ENCODE peak calls at places on chromosomes 16 and 17, in five cellular contexts. One of them, this sample, is unnamed.

GRCh38 chr17:40819528-40820125 is 2.8 kb downstream of the KRT10 start:
- DNase-seq in left ventricle myocardium inferior: no peak
- DNase-seq in HCT116: no peak
- DNase-seq in RWPE2: no peak
- DNase-seq in psoas muscle: no peak
- DNase-seq in this sample: no peak

GRCh38 chr16:59604331-59604730 is 870.2 kb upstream of the GOT2 start:
- DNase-seq in left ventricle myocardium inferior: no peak
- DNase-seq in HCT116: no peak
- DNase-seq in RWPE2: no peak
- DNase-seq in psoas muscle: no peak
- DNase-seq in this sample: no peak

GRCh38 chr17:10018461-10018891 is 113.4 kb upstream of the RCVRN start:
- DNase-seq in left ventricle myocardium inferior: no peak
- DNase-seq in HCT116: no peak
- DNase-seq in RWPE2: no peak
- DNase-seq in psoas muscle: no peak
- DNase-seq in this sample: no peak

GRCh38 chr17:63345598-63345997 is 100.5 kb downstream of the CYB561 start:
- DNase-seq in left ventricle myocardium inferior: no peak
- DNase-seq in HCT116: no peak
- DNase-seq in RWPE2: no peak
- DNase-seq in psoas muscle: no peak
- DNase-seq in this sample: no peak

GRCh38 chr17:82217530-82218204 is 5.0 kb upstream of the CCDC57 start:
- DNase-seq in left ventricle myocardium inferior: peak; percentile 60
- DNase-seq in HCT116: no peak
- DNase-seq in RWPE2: peak; percentile 97
- DNase-seq in psoas muscle: peak; percentile 81
- DNase-seq in this sample: no peak

GRCh38 chr16:84864266-84864955 is 44.6 kb downstream of the CRISPLD2 start:
- DNase-seq in left ventricle myocardium inferior: peak; percentile 3
- DNase-seq in HCT116: no peak
- DNase-seq in RWPE2: no peak
- DNase-seq in psoas muscle: peak; percentile 32
- DNase-seq in this sample: no peak

GRCh38 chr17:66904760-66905637 is 59.5 kb upstream of the CACNG4 start:
- DNase-seq in left ventricle myocardium inferior: peak; percentile 19
- DNase-seq in HCT116: no peak
- DNase-seq in RWPE2: no peak
- DNase-seq in psoas muscle: no peak
- DNase-seq in this sample: peak; percentile 64

GRCh38 chr16:73530529-73530928 is 482.6 kb upstream of the ZFHX3 start:
- DNase-seq in left ventricle myocardium inferior: no peak
- DNase-seq in HCT116: no peak
- DNase-seq in RWPE2: no peak
- DNase-seq in psoas muscle: no peak
- DNase-seq in this sample: no peak

GRCh38 chr16:78437352-78437968 is 338.0 kb downstream of the WWOX start:
- DNase-seq in left ventricle myocardium inferior: no peak
- DNase-seq in HCT116: no peak
- DNase-seq in RWPE2: no peak
- DNase-seq in psoas muscle: no peak
- DNase-seq in this sample: no peak

GRCh38 chr16:21570676-21571017 is 28.7 kb upstream of the METTL9 start:
- DNase-seq in left ventricle myocardium inferior: no peak
- DNase-seq in HCT116: no peak
- DNase-seq in RWPE2: peak; percentile 1
- DNase-seq in psoas muscle: no peak
- DNase-seq in this sample: no peak

GRCh38 chr16:23274968-23275367 is 27.1 kb upstream of the SCNN1B start:
- DNase-seq in left ventricle myocardium inferior: no peak
- DNase-seq in HCT116: peak; percentile 56
- DNase-seq in RWPE2: no peak
- DNase-seq in psoas muscle: no peak
- DNase-seq in this sample: no peak

GRCh38 chr17:6346387-6346786 is 88.5 kb downstream of the AIPL1 start:
- DNase-seq in left ventricle myocardium inferior: no peak
- DNase-seq in HCT116: no peak
- DNase-seq in RWPE2: no peak
- DNase-seq in psoas muscle: no peak
- DNase-seq in this sample: no peak

GRCh38 chr17:8885968-8886674 is 18.6 kb upstream of the PIK3R6 start:
- DNase-seq in left ventricle myocardium inferior: no peak
- DNase-seq in HCT116: peak; percentile 76
- DNase-seq in RWPE2: no peak
- DNase-seq in psoas muscle: no peak
- DNase-seq in this sample: no peak

GRCh38 chr17:55072910-55073309 is 104.3 kb downstream of the STXBP4 start:
- DNase-seq in left ventricle myocardium inferior: no peak
- DNase-seq in HCT116: no peak
- DNase-seq in RWPE2: no peak
- DNase-seq in psoas muscle: no peak
- DNase-seq in this sample: no peak

GRCh38 chr16:77344306-77344705 is 90.5 kb downstream of the ADAMTS18 start:
- DNase-seq in left ventricle myocardium inferior: no peak
- DNase-seq in HCT116: no peak
- DNase-seq in RWPE2: no peak
- DNase-seq in psoas muscle: no peak
- DNase-seq in this sample: no peak

GRCh38 chr16:49348408-49349176 is 25.0 kb upstream of the C16orf78 start:
- DNase-seq in left ventricle myocardium inferior: no peak
- DNase-seq in HCT116: peak; percentile 3
- DNase-seq in RWPE2: no peak
- DNase-seq in psoas muscle: no peak
- DNase-seq in this sample: no peak

GRCh38 chr17:3762922-3763776 is 37.8 kb downstream of the ITGAE start:
- DNase-seq in left ventricle myocardium inferior: no peak
- DNase-seq in HCT116: no peak
- DNase-seq in RWPE2: no peak
- DNase-seq in psoas muscle: no peak
- DNase-seq in this sample: no peak

GRCh38 chr16:17346441-17346773 is 124.4 kb downstream of the XYLT1 start:
- DNase-seq in left ventricle myocardium inferior: no peak
- DNase-seq in HCT116: no peak
- DNase-seq in RWPE2: no peak
- DNase-seq in psoas muscle: no peak
- DNase-seq in this sample: no peak
- H3K27ac ChIP-seq in left ventricle myocardium inferior: no peak overlapping the region
- H3K27ac ChIP-seq in HCT116: no peak overlapping the region
- H3K27ac ChIP-seq in RWPE2: no peak overlapping the region
- H3K27ac ChIP-seq in psoas muscle: no peak overlapping the region
- H3K27ac ChIP-seq in this sample: peak overlapping the region; percentile 38

GRCh38 chr16:86170720-86171119 is 271.8 kb downstream of the IRF8 start:
- DNase-seq in left ventricle myocardium inferior: no peak
- DNase-seq in HCT116: no peak
- DNase-seq in RWPE2: no peak
- DNase-seq in psoas muscle: no peak
- DNase-seq in this sample: no peak
- TF ChIP-seq CTCF in left ventricle myocardium inferior: no peak
- TF ChIP-seq CTCF in HCT116: no peak
- TF ChIP-seq CTCF in RWPE2: no peak
- TF ChIP-seq CTCF in psoas muscle: no peak
- TF ChIP-seq CTCF in this sample: no peak

GRCh38 chr17:35752471-35752870 is 568 bp downstream of the GAS2L2 start:
- DNase-seq in left ventricle myocardium inferior: no peak
- DNase-seq in HCT116: no peak
- DNase-seq in RWPE2: no peak
- DNase-seq in psoas muscle: no peak
- DNase-seq in this sample: no peak
- H3K9me3 ChIP-seq in left ventricle myocardium inferior: no peaks in the 10 kb centered on the region
- H3K9me3 ChIP-seq in HCT116: no peaks in the 10 kb centered on the region
- H3K9me3 ChIP-seq in RWPE2: no peaks in the 10 kb centered on the region
- H3K9me3 ChIP-seq in psoas muscle: no peaks in the 10 kb centered on the region
- H3K9me3 ChIP-seq in this sample: no peaks in the 10 kb centered on the region

GRCh38 chr17:49386373-49386772 is 24.3 kb upstream of the ZNF652 start:
- DNase-seq in left ventricle myocardium inferior: no peak
- DNase-seq in HCT116: no peak
- DNase-seq in RWPE2: no peak
- DNase-seq in psoas muscle: no peak
- DNase-seq in this sample: no peak

GRCh38 chr17:49382556-49382955 is 20.5 kb upstream of the ZNF652 start:
- DNase-seq in left ventricle myocardium inferior: no peak
- DNase-seq in HCT116: no peak
- DNase-seq in RWPE2: no peak
- DNase-seq in psoas muscle: no peak
- DNase-seq in this sample: no peak

GRCh38 chr17:49387374-49388289 is 25.6 kb upstream of the ZNF652 start:
- DNase-seq in left ventricle myocardium inferior: no peak
- DNase-seq in HCT116: no peak
- DNase-seq in RWPE2: no peak
- DNase-seq in psoas muscle: no peak
- DNase-seq in this sample: no peak

GRCh38 chr17:49383048-49383447 is 21.0 kb upstream of the ZNF652 start:
- DNase-seq in left ventricle myocardium inferior: no peak
- DNase-seq in HCT116: no peak
- DNase-seq in RWPE2: no peak
- DNase-seq in psoas muscle: no peak
- DNase-seq in this sample: no peak

DNA sequence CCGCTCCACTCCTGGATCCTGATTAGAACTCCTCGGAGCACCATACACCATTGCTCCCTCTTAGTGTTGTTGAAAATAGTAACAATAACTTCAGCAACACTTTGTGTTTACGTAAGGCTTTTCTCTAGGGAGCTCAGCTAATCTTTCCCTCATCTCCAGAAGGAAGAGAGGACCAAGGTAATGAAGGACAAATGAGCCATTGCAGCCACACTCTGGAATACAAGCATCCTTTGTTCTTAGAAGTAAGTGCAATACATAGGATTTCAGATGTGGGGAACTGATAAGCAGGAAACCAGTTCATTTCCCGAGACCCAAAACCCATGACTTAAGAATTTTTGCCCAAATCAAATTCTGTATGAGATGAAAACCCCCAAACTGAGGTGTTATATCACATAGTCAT is 22.9 kb upstream of the ZNF652 start:
- DNase-seq in left ventricle myocardium inferior: no peak
- DNase-seq in HCT116: no peak
- DNase-seq in RWPE2: no peak
- DNase-seq in psoas muscle: no peak
- DNase-seq in this sample: no peak
- H3K27ac ChIP-seq in left ventricle myocardium inferior: no peak overlapping the region
- H3K27ac ChIP-seq in HCT116: no peak overlapping the region
- H3K27ac ChIP-seq in RWPE2: no peak overlapping the region
- H3K27ac ChIP-seq in psoas muscle: no peak overlapping the region
- H3K27ac ChIP-seq in this sample: no peak overlapping the region